ENCODE peak calls at places on chromosomes 16 and 17, in six cellular contexts. F is astrocyte of the spinal cord, Z is lung, M is fibroblast of villous mesenchyme, J is A549, W is ascending aorta. D is an unnamed sample.

GRCh38 chr16:14302399-14303181 is 231.5 kb downstream of the MRTFB start:
- DNase-seq in F (no peak), Z (no peak), M (peak; percentile 31), J (peak; percentile 61), W (no peak), D (no peak)

GRCh38 chr17:41212524-41213169 is 13.8 kb upstream of the KRTAP9-2 start:
- DNase-seq in F (no peak), Z (no peak), M (no peak), J (peak; percentile 57), W (no peak), D (no peak)

GRCh38 chr17:40800381-40800780 is 622 bp upstream of the KRT28 start:
- DNase-seq in F (no peak), Z (no peak), M (no peak), J (no peak), W (no peak), D (no peak)

GRCh38 chr17:28958820-28959455 is 7.6 kb upstream of the PHF12 start:
- DNase-seq in F (no peak), Z (no peak), M (no peak), J (no peak), W (no peak), D (no peak)

GRCh38 chr16:7004266-7004665 is 328.4 kb upstream of the RBFOX1 start:
- DNase-seq in F (no peak), Z (no peak), M (no peak), J (no peak), W (no peak), D (no peak)

GRCh38 chr16:85173981-85174751 is 61.9 kb upstream of the CIBAR2 start:
- DNase-seq in F (peak; percentile 63), Z (no peak), M (peak; percentile 84), J (peak; percentile 57), W (no peak), D (no peak)

GRCh38 chr16:89123001-89123830 is 29.6 kb downstream of the ACSF3 start:
- DNase-seq in F (no peak), Z (no peak), M (no peak), J (no peak), W (no peak), D (no peak)

GRCh38 chr17:7011942-7012254 is 526 bp upstream of the RNASEK start:
- DNase-seq in F (no peak), Z (no peak), M (no peak), J (no peak), W (no peak), D (no peak)

GRCh38 chr17:45430738-45431530 is 1.7 kb downstream of the ARHGAP27 start:
- DNase-seq in F (no peak), Z (peak; percentile 81), M (no peak), J (no peak), W (no peak), D (no peak)

GRCh38 chr17:41404024-41404651 is 6.7 kb upstream of the KRT31 start:
- DNase-seq in F (peak; percentile 97), Z (no peak), M (peak; percentile 86), J (peak; percentile 82), W (no peak), D (peak; percentile 91)

GRCh38 chr17:42518046-42518754 is 17.8 kb upstream of the NAGLU start:
- DNase-seq in F (peak; percentile 93), Z (peak; percentile 80), M (peak; percentile 96), J (peak; percentile 92), W (peak; percentile 87), D (peak; percentile 90)

GRCh38 chr16:5020551-5020950 is 13.2 kb downstream of the NAGPA start:
- DNase-seq in F (no peak), Z (no peak), M (no peak), J (no peak), W (no peak), D (no peak)

GRCh38 chr17:77632619-77633018 is 325.9 kb upstream of the TNRC6C start:
- DNase-seq in F (no peak), Z (no peak), M (no peak), J (no peak), W (no peak), D (no peak)

GRCh38 chr16:15946257-15947044 is 3.0 kb upstream of the ABCC1 start:
- DNase-seq in F (peak; percentile 65), Z (no peak), M (peak; percentile 73), J (peak; percentile 93), W (no peak), D (peak; percentile 85)

GRCh38 chr16:65702707-65703402 is 581.0 kb upstream of the CDH11 start:
- DNase-seq in F (no peak), Z (no peak), M (no peak), J (no peak), W (no peak), D (no peak)

GRCh38 chr16:70395345-70395901 is 43.5 kb downstream of the ST3GAL2 start:
- DNase-seq in F (peak; percentile 20), Z (peak; percentile 74), M (peak; percentile 50), J (peak; percentile 75), W (no peak), D (no peak)

GRCh38 chr16:23943604-23944003 is 107.8 kb downstream of the PRKCB start:
- DNase-seq in F (no peak), Z (no peak), M (no peak), J (no peak), W (no peak), D (no peak)

GRCh38 chr17:81365148-81365600 is 30.1 kb upstream of the BAHCC1 start:
- DNase-seq in F (peak; percentile 79), Z (peak; percentile 77), M (peak; percentile 75), J (no peak), W (peak; percentile 51), D (no peak)

GRCh38 chr17:1643293-1643998 is 2.1 kb downstream of the SCARF1 start:
- DNase-seq in F (no peak), Z (peak; percentile 76), M (no peak), J (peak; percentile 49), W (no peak), D (no peak)

GRCh38 chr17:62966426-62967110 is 533 bp downstream of the TANC2 start:
- DNase-seq in F (no peak), Z (peak; percentile 69), M (peak; percentile 26), J (peak; percentile 45), W (no peak), D (no peak)

GRCh38 chr17:64983708-64984107 is 64.4 kb upstream of the LRRC37A3 start:
- DNase-seq in F (no peak), Z (no peak), M (no peak), J (no peak), W (no peak), D (no peak)

GRCh38 chr16:68790130-68790761 is 53.1 kb upstream of the TANGO6 start:
- DNase-seq in F (peak; percentile 88), Z (peak; percentile 45), M (peak; percentile 91), J (peak; percentile 67), W (no peak), D (peak; percentile 76)

GRCh38 chr17:77865109-77865611 is 93.3 kb upstream of the TNRC6C start:
- DNase-seq in F (no peak), Z (no peak), M (no peak), J (no peak), W (no peak), D (no peak)

GRCh38 chr17:78276098-78276497 is 44.7 kb downstream of the TMEM235 start:
- DNase-seq in F (no peak), Z (no peak), M (no peak), J (no peak), W (no peak), D (no peak)

GRCh38 chr17:78719630-78720298 is 62.3 kb downstream of the CYTH1 start:
- DNase-seq in F (no peak), Z (no peak), M (no peak), J (no peak), W (no peak), D (no peak)

GRCh38 chr17:19945009-19945650 is 32.5 kb downstream of the AKAP10 start:
- DNase-seq in F (no peak), Z (no peak), M (no peak), J (no peak), W (no peak), D (no peak)

GRCh38 chr16:55632259-55632658 is 23.5 kb upstream of the SLC6A2 start:
- DNase-seq in F (no peak), Z (no peak), M (no peak), J (no peak), W (no peak), D (no peak)

GRCh38 chr17:21287703-21288449 is 3.4 kb downstream of the MAP2K3 start:
- DNase-seq in F (peak; percentile 95), Z (peak; percentile 98), M (peak; percentile 97), J (peak; percentile 98), W (peak; percentile 96), D (peak; percentile 86)

GRCh38 chr17:21286771-21287702 is 2.5 kb downstream of the MAP2K3 start:
- DNase-seq in F (no peak), Z (peak; percentile 75), M (no peak), J (peak; percentile 62), W (no peak), D (no peak)

GRCh38 chr17:21284319-21285163 is at the start of gene MAP2K3:
- DNase-seq in F (peak; percentile 99), Z (peak; percentile 100), M (peak; percentile 99), J (peak; percentile 100), W (peak; percentile 98), D (peak; percentile 96)

GRCh38 chr17:21285164-21286065 is 904 bp downstream of the MAP2K3 start:
- DNase-seq in F (no peak), Z (no peak), M (peak; percentile 79), J (no peak), W (no peak), D (no peak)

GRCh38 chr17:21286066-21286770 is 1.7 kb downstream of the MAP2K3 start:
- DNase-seq in F (peak; percentile 98), Z (peak; percentile 96), M (peak; percentile 99), J (peak; percentile 97), W (peak; percentile 95), D (peak; percentile 97)
- TF ChIP-seq CTCF in F (no peak), Z (no peak), M (no peak), J (no peak), W (peak; percentile 7), D (no peak)

GRCh38 chr16:22633794-22634193 is 123.1 kb downstream of the NPIPB5 start:
- DNase-seq in F (no peak), Z (no peak), M (no peak), J (no peak), W (no peak), D (no peak)
- H3K4me3 ChIP-seq in F (no peak overlapping the region), Z (no peak overlapping the region), M (no peak overlapping the region), J (no peak overlapping the region), W (no peak overlapping the region), D (no peak overlapping the region)

GRCh38 chr17:8632087-8632486 is 1.6 kb upstream of the MYH10 start:
- DNase-seq in F (no peak), Z (no peak), M (no peak), J (no peak), W (no peak), D (no peak)

GRCh38 chr17:8629371-8630226 is 926 bp downstream of the MYH10 start:
- DNase-seq in F (peak; percentile 18), Z (no peak), M (peak; percentile 61), J (peak; percentile 17), W (no peak), D (no peak)

GRCh38 chr17:8630227-8630801 is at the start of gene MYH10:
- DNase-seq in F (no peak), Z (no peak), M (no peak), J (no peak), W (no peak), D (no peak)

GRCh38 chr17:8631554-8631877 is 991 bp upstream of the MYH10 start:
- DNase-seq in F (peak; percentile 16), Z (no peak), M (no peak), J (no peak), W (no peak), D (no peak)

GRCh38 chr17:8630802-8631553 is 453 bp upstream of the MYH10 start:
- DNase-seq in F (peak; percentile 100), Z (peak; percentile 98), M (peak; percentile 100), J (peak; percentile 100), W (peak; percentile 93), D (peak; percentile 98)
- TF ChIP-seq CTCF in F (no peak), Z (no peak), M (peak; percentile 20), J (peak; percentile 13), W (peak; percentile 37), D (peak; percentile 3)

GRCh38 chr17:58248955-58249269 is 10.5 kb downstream of the LPO start:
- DNase-seq in F (no peak), Z (no peak), M (no peak), J (no peak), W (no peak), D (no peak)
- H3K4me3 ChIP-seq in F (no peak overlapping the region), Z (no peak overlapping the region), M (no peak overlapping the region), J (peak overlapping the region; percentile 43), W (peak overlapping the region; percentile 56), D (peak overlapping the region; percentile 49)